ENCODE peak calls at places on chromosomes 1 and 21, in four cellular contexts. One of them, this sample, is unnamed.

GRCh38 chr1:227322376-227322775 is 4.1 kb upstream of the CDC42BPA start:
- DNase-seq in CD4-positive, alpha-beta memory T cell: no peak
- DNase-seq in GM23338: peak
- DNase-seq in upper lobe of left lung: no peak
- DNase-seq in this sample: no peak

GRCh38 chr1:193110864-193111263 is 5.7 kb upstream of the GLRX2 start:
- DNase-seq in CD4-positive, alpha-beta memory T cell: no peak
- DNase-seq in GM23338: no peak
- DNase-seq in upper lobe of left lung: no peak
- DNase-seq in this sample: no peak

GRCh38 chr1:117595993-117596720 is 9.7 kb upstream of the TENT5C start:
- DNase-seq in CD4-positive, alpha-beta memory T cell: no peak
- DNase-seq in GM23338: no peak
- DNase-seq in upper lobe of left lung: no peak
- DNase-seq in this sample: no peak

GRCh38 chr1:209038735-209039134 is 544.8 kb upstream of the CAMK1G start:
- DNase-seq in CD4-positive, alpha-beta memory T cell: no peak
- DNase-seq in GM23338: no peak
- DNase-seq in upper lobe of left lung: no peak
- DNase-seq in this sample: no peak

GRCh38 chr21:38380391-38381137 is 117.7 kb downstream of the ERG start:
- DNase-seq in CD4-positive, alpha-beta memory T cell: no peak
- DNase-seq in GM23338: peak
- DNase-seq in upper lobe of left lung: no peak
- DNase-seq in this sample: no peak

GRCh38 chr1:235739124-235739523 is 89.5 kb upstream of the GNG4 start:
- DNase-seq in CD4-positive, alpha-beta memory T cell: no peak
- DNase-seq in GM23338: no peak
- DNase-seq in upper lobe of left lung: no peak
- DNase-seq in this sample: no peak

GRCh38 chr21:14864211-14865021 is 200.4 kb downstream of the NRIP1 start:
- DNase-seq in CD4-positive, alpha-beta memory T cell: peak
- DNase-seq in GM23338: peak
- DNase-seq in upper lobe of left lung: no peak
- DNase-seq in this sample: peak

GRCh38 chr1:2204384-2205190 is 10.0 kb upstream of the FAAP20 start:
- DNase-seq in CD4-positive, alpha-beta memory T cell: no peak
- DNase-seq in GM23338: peak
- DNase-seq in upper lobe of left lung: peak
- DNase-seq in this sample: no peak

GRCh38 chr1:204366759-204367158 is 7.0 kb upstream of the PLEKHA6 start:
- DNase-seq in CD4-positive, alpha-beta memory T cell: no peak
- DNase-seq in GM23338: peak
- DNase-seq in upper lobe of left lung: no peak
- DNase-seq in this sample: peak

GRCh38 chr1:174956086-174956485 is 43.7 kb upstream of the CACYBP start:
- DNase-seq in CD4-positive, alpha-beta memory T cell: no peak
- DNase-seq in GM23338: no peak
- DNase-seq in upper lobe of left lung: no peak
- DNase-seq in this sample: no peak

GRCh38 chr1:109252893-109253802 is 3.8 kb downstream of the CELSR2 start:
- DNase-seq in CD4-positive, alpha-beta memory T cell: no peak
- DNase-seq in GM23338: no peak
- DNase-seq in upper lobe of left lung: no peak
- DNase-seq in this sample: no peak

GRCh38 chr1:76379506-76379905 is 305.0 kb downstream of the ST6GALNAC3 start:
- DNase-seq in CD4-positive, alpha-beta memory T cell: no peak
- DNase-seq in GM23338: no peak
- DNase-seq in upper lobe of left lung: no peak
- DNase-seq in this sample: no peak

GRCh38 chr1:38029725-38030511 is 16.7 kb downstream of the POU3F1 start:
- DNase-seq in CD4-positive, alpha-beta memory T cell: no peak
- DNase-seq in GM23338: peak
- DNase-seq in upper lobe of left lung: no peak
- DNase-seq in this sample: peak

GRCh38 chr1:183023146-183023600 is at the start of gene LAMC1:
- DNase-seq in CD4-positive, alpha-beta memory T cell: no peak
- DNase-seq in GM23338: peak
- DNase-seq in upper lobe of left lung: peak
- DNase-seq in this sample: peak

GRCh38 chr1:161260939-161261858 is 2.7 kb downstream of the PCP4L1 start:
- DNase-seq in CD4-positive, alpha-beta memory T cell: no peak
- DNase-seq in GM23338: no peak
- DNase-seq in upper lobe of left lung: no peak
- DNase-seq in this sample: peak

GRCh38 chr1:228487336-228488106 is at the start of gene RNF187:
- DNase-seq in CD4-positive, alpha-beta memory T cell: peak
- DNase-seq in GM23338: no peak
- DNase-seq in upper lobe of left lung: peak
- DNase-seq in this sample: peak

GRCh38 chr1:69263982-69264381 is 303.7 kb upstream of the LRRC7 start:
- DNase-seq in CD4-positive, alpha-beta memory T cell: no peak
- DNase-seq in GM23338: no peak
- DNase-seq in upper lobe of left lung: no peak
- DNase-seq in this sample: no peak

GRCh38 chr1:231626951-231627614 is 493 bp downstream of the DISC1 start:
- DNase-seq in CD4-positive, alpha-beta memory T cell: peak
- DNase-seq in GM23338: peak
- DNase-seq in upper lobe of left lung: peak
- DNase-seq in this sample: no peak

GRCh38 chr1:158071106-158071505 is 77.7 kb downstream of the KIRREL1 start:
- DNase-seq in CD4-positive, alpha-beta memory T cell: no peak
- DNase-seq in GM23338: no peak
- DNase-seq in upper lobe of left lung: no peak
- DNase-seq in this sample: no peak

GRCh38 chr1:86409416-86410021 is 13.4 kb upstream of the ODF2L start:
- DNase-seq in CD4-positive, alpha-beta memory T cell: no peak
- DNase-seq in GM23338: peak
- DNase-seq in upper lobe of left lung: no peak
- DNase-seq in this sample: no peak

GRCh38 chr1:4931486-4931885 is 277.1 kb downstream of the AJAP1 start:
- DNase-seq in CD4-positive, alpha-beta memory T cell: no peak
- DNase-seq in GM23338: no peak
- DNase-seq in upper lobe of left lung: no peak
- DNase-seq in this sample: no peak

GRCh38 chr1:30744060-30744756 is 13.4 kb downstream of the LAPTM5 start:
- DNase-seq in CD4-positive, alpha-beta memory T cell: peak
- DNase-seq in GM23338: no peak
- DNase-seq in upper lobe of left lung: no peak
- DNase-seq in this sample: peak

GRCh38 chr1:208206092-208206698 is 38.0 kb downstream of the PLXNA2 start:
- DNase-seq in CD4-positive, alpha-beta memory T cell: no peak
- DNase-seq in GM23338: no peak
- DNase-seq in upper lobe of left lung: no peak
- DNase-seq in this sample: no peak

GRCh38 chr1:194512361-194512760 is 1325.9 kb upstream of the B3GALT2 start:
- DNase-seq in CD4-positive, alpha-beta memory T cell: no peak
- DNase-seq in GM23338: no peak
- DNase-seq in upper lobe of left lung: no peak
- DNase-seq in this sample: no peak

GRCh38 chr1:145871994-145872411 is 13.1 kb upstream of the PIAS3 start:
- DNase-seq in CD4-positive, alpha-beta memory T cell: peak
- DNase-seq in GM23338: peak
- DNase-seq in upper lobe of left lung: peak
- DNase-seq in this sample: peak

GRCh38 chr21:16308269-16308668 is 578.5 kb downstream of the USP25 start:
- DNase-seq in CD4-positive, alpha-beta memory T cell: no peak
- DNase-seq in GM23338: no peak
- DNase-seq in upper lobe of left lung: no peak
- DNase-seq in this sample: peak

DNA sequence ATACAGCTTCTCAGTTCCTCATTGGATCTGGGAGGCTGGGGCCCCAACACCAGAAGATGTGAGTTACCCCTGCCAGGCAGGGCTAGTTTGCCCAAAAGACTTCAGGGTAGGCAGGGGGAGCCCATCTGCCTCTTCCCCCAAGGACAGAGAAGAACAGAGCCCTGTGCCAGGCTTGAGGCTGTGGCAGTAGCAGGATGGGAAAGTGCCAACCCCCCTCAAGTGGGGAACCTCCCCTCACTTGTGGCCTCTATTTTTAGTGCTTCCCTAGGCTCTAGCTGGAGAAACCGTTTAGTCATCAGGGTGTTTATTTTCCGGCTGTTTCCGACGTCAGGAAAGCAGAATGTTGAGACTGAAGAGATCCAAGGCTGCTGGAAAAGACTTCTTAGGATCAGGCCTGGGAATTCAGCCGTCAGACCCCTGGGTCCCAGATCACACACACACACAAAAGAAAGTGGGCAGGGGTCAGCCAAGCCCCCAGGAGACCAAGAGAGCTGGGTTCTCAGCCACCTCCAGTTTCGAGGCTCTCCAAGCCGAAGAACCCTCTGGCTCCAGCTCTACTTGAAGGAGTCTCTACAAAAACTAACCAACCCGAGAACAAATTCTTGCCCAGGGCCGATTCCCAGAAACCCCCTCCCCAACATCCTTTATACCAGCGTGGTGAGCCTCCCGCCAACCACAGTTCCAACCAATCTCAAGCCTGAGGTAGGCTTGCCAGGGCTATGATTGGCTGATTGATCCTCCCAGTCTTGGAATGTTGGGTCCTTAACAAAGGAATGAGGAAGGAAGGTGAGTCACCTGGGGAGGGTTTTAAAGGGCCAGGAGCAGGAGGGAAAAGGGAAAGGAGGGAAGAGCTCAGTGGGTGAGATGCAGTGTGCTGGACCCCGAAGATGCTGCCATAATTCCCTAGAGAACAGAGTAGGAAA is 2.4 kb upstream of the MEF2D start:
- DNase-seq in CD4-positive, alpha-beta memory T cell: no peak
- DNase-seq in GM23338: peak
- DNase-seq in upper lobe of left lung: no peak
- DNase-seq in this sample: no peak
- H3K4me3 ChIP-seq in CD4-positive, alpha-beta memory T cell: peak
- H3K4me3 ChIP-seq in GM23338: no peak
- H3K4me3 ChIP-seq in upper lobe of left lung: peak
- H3K4me3 ChIP-seq in this sample: no peak

GRCh38 chr1:98003442-98003841 is 82.6 kb upstream of the DPYD start:
- DNase-seq in CD4-positive, alpha-beta memory T cell: no peak
- DNase-seq in GM23338: no peak
- DNase-seq in upper lobe of left lung: no peak
- DNase-seq in this sample: no peak

GRCh38 chr1:97999320-97999719 is 78.5 kb upstream of the DPYD start:
- DNase-seq in CD4-positive, alpha-beta memory T cell: no peak
- DNase-seq in GM23338: no peak
- DNase-seq in upper lobe of left lung: no peak
- DNase-seq in this sample: no peak

GRCh38 chr1:98001764-98002163 is 80.9 kb upstream of the DPYD start:
- DNase-seq in CD4-positive, alpha-beta memory T cell: no peak
- DNase-seq in GM23338: peak
- DNase-seq in upper lobe of left lung: no peak
- DNase-seq in this sample: no peak

GRCh38 chr1:98005326-98006010 is 84.6 kb upstream of the DPYD start:
- DNase-seq in CD4-positive, alpha-beta memory T cell: no peak
- DNase-seq in GM23338: no peak
- DNase-seq in upper lobe of left lung: no peak
- DNase-seq in this sample: no peak

DNA sequence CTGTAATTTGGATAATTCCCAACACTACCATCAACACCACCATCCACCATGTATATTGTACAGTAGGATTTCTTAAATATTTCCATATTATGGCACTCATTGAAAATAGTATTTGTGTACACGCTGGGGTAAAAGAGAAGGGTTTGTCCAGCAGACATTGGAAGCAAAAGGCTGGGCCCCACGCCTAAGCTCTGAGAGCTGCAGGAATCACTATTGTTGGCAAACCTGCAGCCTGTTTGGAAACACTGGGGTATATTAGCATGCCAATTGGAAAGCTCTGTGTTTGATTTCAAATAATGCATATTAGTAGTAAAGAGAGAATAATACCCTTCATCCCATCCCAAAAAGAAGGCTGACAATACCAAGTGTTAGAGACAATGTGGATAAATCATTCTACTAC is 81.5 kb upstream of the DPYD start:
- DNase-seq in CD4-positive, alpha-beta memory T cell: no peak
- DNase-seq in GM23338: peak
- DNase-seq in upper lobe of left lung: no peak
- DNase-seq in this sample: no peak
- H3K4me3 ChIP-seq in CD4-positive, alpha-beta memory T cell: no peak
- H3K4me3 ChIP-seq in GM23338: no peak
- H3K4me3 ChIP-seq in upper lobe of left lung: no peak
- H3K4me3 ChIP-seq in this sample: no peak

GRCh38 chr1:17569200-17570139 is 30.0 kb downstream of the ARHGEF10L start:
- DNase-seq in CD4-positive, alpha-beta memory T cell: no peak
- DNase-seq in GM23338: no peak
- DNase-seq in upper lobe of left lung: peak
- DNase-seq in this sample: no peak
- H3K4me3 ChIP-seq in CD4-positive, alpha-beta memory T cell: no peak
- H3K4me3 ChIP-seq in GM23338: no peak
- H3K4me3 ChIP-seq in upper lobe of left lung: no peak
- H3K4me3 ChIP-seq in this sample: no peak

DNA sequence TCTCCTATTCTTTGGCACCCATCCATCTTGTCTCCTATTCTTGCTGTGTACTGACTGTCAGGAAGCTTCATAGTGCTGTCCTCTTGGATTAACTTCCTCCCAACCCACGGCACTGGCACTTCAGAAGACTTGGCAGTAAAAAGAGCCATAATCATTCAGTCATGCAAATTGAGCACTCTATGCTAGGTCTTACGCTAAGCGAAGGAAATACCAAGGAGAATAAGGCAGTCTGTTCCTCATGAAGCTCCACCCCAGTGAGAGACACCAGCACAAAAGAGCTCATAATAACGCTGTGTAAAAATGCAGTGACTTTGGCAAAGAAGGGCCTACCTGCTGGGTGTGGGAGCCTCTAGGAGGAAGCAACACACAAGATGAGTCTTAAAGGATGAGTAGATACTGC is 67.1 kb downstream of the GFI1 start:
- DNase-seq in CD4-positive, alpha-beta memory T cell: no peak
- DNase-seq in GM23338: no peak
- DNase-seq in upper lobe of left lung: no peak
- DNase-seq in this sample: no peak
- H3K4me3 ChIP-seq in CD4-positive, alpha-beta memory T cell: no peak
- H3K4me3 ChIP-seq in GM23338: no peak
- H3K4me3 ChIP-seq in upper lobe of left lung: no peak
- H3K4me3 ChIP-seq in this sample: no peak

GRCh38 chr1:156584813-156585212 is 5.3 kb downstream of the TTC24 start:
- DNase-seq in CD4-positive, alpha-beta memory T cell: no peak
- DNase-seq in GM23338: peak
- DNase-seq in upper lobe of left lung: peak
- DNase-seq in this sample: no peak
- H3K4me3 ChIP-seq in CD4-positive, alpha-beta memory T cell: no peak
- H3K4me3 ChIP-seq in GM23338: peak
- H3K4me3 ChIP-seq in upper lobe of left lung: no peak
- H3K4me3 ChIP-seq in this sample: no peak